ENCODE peak calls at places on chromosomes 1 and 21, in nine cellular contexts. L is sigmoid colon; I is CD8-positive, alpha-beta T cell; P is breast epithelium; N is psoas muscle; K is endothelial cell; T is HFF-Myc; X is fibroblast of the aortic adventitia; V is fibroblast of lung. C is an unnamed sample.

GRCh38 chr21:43318841-43319781 is 107.8 kb downstream of the SIK1 start:
- DNase-seq in L (no peak), P (no peak), K (no peak), X (no peak), N (peak), T (no peak), I (no peak), V (peak), C (no peak)

GRCh38 chr21:17139696-17140095 is 373.1 kb upstream of the CXADR start:
- DNase-seq in X (peak), I (no peak), N (no peak), V (peak), T (no peak), L (no peak), P (no peak), K (no peak), C (no peak)

GRCh38 chr1:38529337-38529860 is 330.2 kb downstream of the RRAGC start:
- DNase-seq in K (no peak), X (no peak), N (no peak), V (no peak), T (no peak), I (no peak), P (no peak), L (no peak), C (no peak)

GRCh38 chr1:202144510-202145324 is at the start of gene ARL8A:
- DNase-seq in K (peak), T (no peak), V (no peak), X (no peak), L (peak), I (peak), P (peak), N (peak), C (peak)

GRCh38 chr1:175742790-175743459 is 470 bp downstream of the TNR start:
- DNase-seq in L (no peak), X (peak), I (no peak), T (peak), K (peak), P (no peak), N (no peak), V (peak), C (no peak)

GRCh38 chr1:173295995-173296394 is 88.9 kb upstream of the TNFSF4 start:
- DNase-seq in P (no peak), N (no peak), X (no peak), I (no peak), K (no peak), T (peak), V (peak), L (no peak), C (no peak)

GRCh38 chr1:81330521-81330920 is 470.2 kb upstream of the ADGRL2 start:
- DNase-seq in N (no peak), K (no peak), L (no peak), I (no peak), P (no peak), T (no peak), X (no peak), V (no peak), C (no peak)

GRCh38 chr1:2961081-2961480 is 60.2 kb upstream of the ACTRT2 start:
- DNase-seq in N (peak), V (no peak), P (no peak), K (no peak), I (no peak), X (no peak), T (no peak), L (peak), C (no peak)

GRCh38 chr1:65946960-65947359 is 154.3 kb downstream of the PDE4B start:
- DNase-seq in L (no peak), N (no peak), K (no peak), I (no peak), T (no peak), V (no peak), X (no peak), P (no peak), C (no peak)

GRCh38 chr1:244801246-244801645 is 34.2 kb upstream of the COX20 start:
- DNase-seq in X (peak), N (no peak), T (no peak), I (peak), K (peak), P (peak), V (peak), L (no peak), C (peak)

GRCh38 chr1:117561071-117561470 is 44.8 kb upstream of the TENT5C start:
- DNase-seq in N (no peak), P (no peak), L (no peak), I (no peak), X (no peak), V (no peak), K (no peak), T (no peak), C (no peak)

GRCh38 chr1:206925116-206925736 is 3.5 kb upstream of the FCMR start:
- DNase-seq in P (no peak), K (no peak), L (no peak), V (no peak), I (peak), T (no peak), N (no peak), X (no peak), C (peak)

GRCh38 chr21:44985441-44986401 is 45.9 kb downstream of the SLX9 start:
- DNase-seq in P (no peak), N (peak), T (no peak), K (no peak), L (peak), V (no peak), X (no peak), I (no peak), C (no peak)

GRCh38 chr1:247056071-247056470 is 22.5 kb downstream of the ZNF670 start:
- DNase-seq in L (no peak), K (no peak), I (no peak), X (no peak), N (no peak), V (no peak), P (no peak), T (no peak), C (no peak)

DNA sequence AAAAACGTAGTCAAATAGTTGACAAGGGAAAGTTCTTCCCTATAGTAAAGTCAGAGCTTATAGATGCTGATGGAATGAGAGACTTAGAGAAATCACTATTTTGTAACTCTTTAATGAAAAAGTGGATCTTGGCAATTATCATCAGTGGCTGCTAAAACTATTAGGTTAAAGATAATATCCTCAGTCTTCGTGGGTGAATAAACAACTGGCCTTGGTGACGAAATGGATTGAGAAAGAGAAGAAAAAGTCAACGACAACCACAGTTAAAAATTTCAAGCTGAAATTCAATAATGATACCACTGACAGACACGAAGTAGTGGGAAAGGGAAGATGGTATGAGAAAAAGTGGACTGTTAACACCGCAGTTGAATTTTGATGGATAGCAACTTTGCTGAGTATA is 90.0 kb upstream of the GNG4 start:
- DNase-seq in I (no peak), P (no peak), V (peak), K (no peak), N (no peak), X (no peak), T (no peak), L (no peak), C (no peak)
- TF ChIP-seq CTCF in I (no peak), P (no peak), V (no peak), K (no peak), N (no peak), X (no peak), T (no peak), L (no peak), C (no peak)

GRCh38 chr1:97138515-97139032 is 417.0 kb downstream of the PTBP2 start:
- DNase-seq in I (no peak), X (peak), L (no peak), T (no peak), N (no peak), V (no peak), K (no peak), P (no peak), C (no peak)
- TF ChIP-seq CTCF in I (peak), X (no peak), L (no peak), T (no peak), N (no peak), V (no peak), K (no peak), P (no peak), C (no peak)

GRCh38 chr1:157119448-157119847 is 18.7 kb downstream of the ETV3 start:
- DNase-seq in V (no peak), X (no peak), P (no peak), L (no peak), T (no peak), K (no peak), N (no peak), I (no peak), C (no peak)

GRCh38 chr1:157119008-157119407 is 19.2 kb downstream of the ETV3 start:
- DNase-seq in V (no peak), X (no peak), N (no peak), I (no peak), P (peak), T (no peak), L (no peak), K (no peak), C (no peak)

GRCh38 chr1:157124855-157125254 is 13.3 kb downstream of the ETV3 start:
- DNase-seq in I (no peak), L (no peak), X (no peak), N (no peak), K (no peak), V (no peak), P (no peak), T (no peak), C (no peak)
- TF ChIP-seq CTCF in I (no peak), L (no peak), X (no peak), N (no peak), K (no peak), V (no peak), P (no peak), T (no peak), C (no peak)

GRCh38 chr1:26584022-26584485 is 54.5 kb downstream of the RPS6KA1 start:
- DNase-seq in K (no peak), T (no peak), I (no peak), P (peak), N (no peak), L (no peak), X (no peak), V (no peak), C (no peak)
- TF ChIP-seq CTCF in K (no peak), T (peak), I (no peak), P (no peak), N (no peak), L (no peak), X (no peak), V (no peak), C (no peak)

GRCh38 chr1:162857850-162858249 is 3.1 kb downstream of the CCDC190 start:
- DNase-seq in P (no peak), I (no peak), T (no peak), L (no peak), X (peak), N (no peak), K (no peak), V (peak), C (no peak)

GRCh38 chr1:162856260-162856659 is 4.7 kb downstream of the CCDC190 start:
- DNase-seq in P (no peak), N (no peak), K (no peak), X (peak), T (peak), I (no peak), V (peak), L (no peak), C (no peak)

GRCh38 chr1:162851341-162851740 is 9.6 kb downstream of the CCDC190 start:
- DNase-seq in L (no peak), T (no peak), I (no peak), N (no peak), K (no peak), P (no peak), V (no peak), X (no peak), C (no peak)

GRCh38 chr1:162855461-162856150 is 5.4 kb downstream of the CCDC190 start:
- DNase-seq in K (no peak), N (no peak), I (no peak), X (peak), L (no peak), T (no peak), P (no peak), V (peak), C (no peak)

DNA sequence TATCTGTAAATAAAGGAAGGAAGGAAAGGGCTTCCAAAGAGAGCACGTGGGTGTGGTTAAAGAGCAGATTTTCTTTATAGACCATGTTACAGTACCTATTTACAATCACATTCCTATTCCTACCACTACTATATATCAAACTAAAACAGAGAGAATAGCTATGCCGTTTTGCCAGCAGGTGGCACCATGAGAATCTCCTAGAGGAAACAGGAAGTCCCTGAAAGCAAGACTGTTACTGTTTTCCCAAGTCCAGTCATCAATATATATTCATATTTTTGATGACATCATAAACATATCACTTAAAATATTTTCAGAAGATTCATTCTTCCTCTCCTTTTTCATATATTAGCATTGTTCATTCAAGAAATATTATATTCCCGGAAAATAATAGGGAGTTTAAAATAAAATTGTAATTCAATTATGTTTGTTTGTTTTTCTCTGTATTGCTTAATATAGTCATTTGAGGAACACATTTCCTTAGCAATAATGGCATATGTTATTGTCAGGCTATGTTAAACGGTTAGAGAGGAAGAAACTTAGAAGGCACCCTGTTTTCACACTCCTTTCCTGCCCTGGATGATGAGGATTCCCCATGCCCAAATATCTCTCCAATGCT is 6.6 kb downstream of the CCDC190 start:
- DNase-seq in V (peak), N (peak), P (peak), T (peak), K (peak), I (peak), L (no peak), X (peak), C (no peak)
- TF ChIP-seq CTCF in V (peak), N (peak), P (no peak), T (peak), K (peak), I (peak), L (peak), X (peak), C (peak)

GRCh38 chr1:100538935-100539835 is 1.2 kb downstream of the GPR88 start:
- DNase-seq in N (no peak), K (peak), T (no peak), L (peak), X (no peak), P (no peak), V (no peak), I (peak), C (peak)
- TF ChIP-seq CTCF in N (no peak), K (no peak), T (peak), L (no peak), X (peak), P (no peak), V (peak), I (peak), C (peak)

DNA sequence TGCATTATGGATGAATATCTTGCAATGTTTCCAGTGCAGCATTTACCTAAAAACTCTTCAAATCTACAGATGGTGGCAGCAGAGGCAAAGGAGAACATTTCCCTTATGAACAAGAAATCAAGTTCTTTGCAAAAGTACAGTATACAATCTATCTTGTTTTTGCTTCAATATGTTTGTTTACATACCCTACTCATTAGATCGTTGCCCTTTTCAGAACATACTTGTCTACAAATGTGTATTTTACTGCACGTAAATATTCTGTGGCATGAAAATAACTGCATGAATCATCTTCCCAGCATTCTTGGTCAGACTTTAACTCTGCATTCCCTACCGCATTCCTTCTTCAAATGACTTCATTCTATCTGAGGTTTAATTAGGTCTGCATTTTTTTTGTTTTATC is 212.7 kb downstream of the ZP4 start:
- DNase-seq in P (no peak), L (no peak), T (no peak), K (no peak), V (peak), I (no peak), N (no peak), X (no peak), C (no peak)
- TF ChIP-seq CTCF in P (no peak), L (peak), T (no peak), K (no peak), V (no peak), I (no peak), N (no peak), X (no peak), C (no peak)